ENCODE peak calls at places on chromosomes 13 and 19, in five cellular contexts. One of them, this sample, is unnamed.

GRCh38 chr13:106232680-106233079 is 302.8 kb downstream of the EFNB2 start:
- DNase-seq in neural progenitor cell: no peak
- DNase-seq in neural crest cell: no peak
- DNase-seq in ovary: no peak
- DNase-seq in PC-9: no peak
- DNase-seq in this sample: peak; percentile 58

GRCh38 chr13:63910406-63910957 is 2494.8 kb upstream of the PCDH20 start:
- DNase-seq in ovary: no peak
- DNase-seq in neural progenitor cell: peak; percentile 66
- DNase-seq in neural crest cell: no peak
- DNase-seq in PC-9: no peak
- DNase-seq in this sample: peak; percentile 55

GRCh38 chr13:95154441-95154886 is 146.8 kb downstream of the ABCC4 start:
- DNase-seq in PC-9: no peak
- DNase-seq in ovary: no peak
- DNase-seq in neural crest cell: no peak
- DNase-seq in neural progenitor cell: no peak
- DNase-seq in this sample: peak; percentile 66

GRCh38 chr19:13841339-13842293 is 35.3 kb upstream of the NANOS3 start:
- DNase-seq in PC-9: peak; percentile 63
- DNase-seq in neural progenitor cell: no peak
- DNase-seq in ovary: no peak
- DNase-seq in neural crest cell: no peak
- DNase-seq in this sample: no peak

GRCh38 chr19:42433503-42434260 is 6.5 kb upstream of the LIPE start:
- DNase-seq in PC-9: peak; percentile 55
- DNase-seq in ovary: peak; percentile 65
- DNase-seq in neural crest cell: peak; percentile 82
- DNase-seq in neural progenitor cell: peak; percentile 88
- DNase-seq in this sample: no peak

GRCh38 chr19:29928831-29929230 is 13.2 kb upstream of the URI1 start:
- DNase-seq in neural progenitor cell: no peak
- DNase-seq in PC-9: no peak
- DNase-seq in ovary: no peak
- DNase-seq in neural crest cell: no peak
- DNase-seq in this sample: no peak

GRCh38 chr19:35511337-35511736 is 2.1 kb downstream of the DMKN start:
- DNase-seq in neural crest cell: no peak
- DNase-seq in PC-9: no peak
- DNase-seq in neural progenitor cell: no peak
- DNase-seq in ovary: no peak
- DNase-seq in this sample: no peak

GRCh38 chr19:49790866-49791265 is 22.2 kb downstream of the FUZ start:
- DNase-seq in PC-9: no peak
- DNase-seq in neural crest cell: no peak
- DNase-seq in neural progenitor cell: no peak
- DNase-seq in ovary: peak; percentile 92
- DNase-seq in this sample: no peak

GRCh38 chr19:31338069-31338767 is 11.0 kb downstream of the TSHZ3 start:
- DNase-seq in ovary: peak; percentile 83
- DNase-seq in neural progenitor cell: peak; percentile 88
- DNase-seq in PC-9: no peak
- DNase-seq in neural crest cell: peak; percentile 48
- DNase-seq in this sample: no peak

GRCh38 chr19:35037716-35038622 is 3.6 kb upstream of the HPN start:
- DNase-seq in neural progenitor cell: no peak
- DNase-seq in ovary: no peak
- DNase-seq in PC-9: no peak
- DNase-seq in neural crest cell: no peak
- DNase-seq in this sample: no peak

GRCh38 chr19:43782311-43782660 is 1.5 kb upstream of the KCNN4 start:
- DNase-seq in ovary: no peak
- DNase-seq in neural crest cell: no peak
- DNase-seq in neural progenitor cell: no peak
- DNase-seq in PC-9: no peak
- DNase-seq in this sample: no peak

GRCh38 chr13:50693755-50694154 is 149.7 kb downstream of the DLEU7 start:
- DNase-seq in neural crest cell: no peak
- DNase-seq in ovary: no peak
- DNase-seq in neural progenitor cell: peak; percentile 37
- DNase-seq in PC-9: no peak
- DNase-seq in this sample: no peak

GRCh38 chr13:98267080-98267912 is 90.2 kb upstream of the RNF113B start:
- DNase-seq in ovary: no peak
- DNase-seq in neural progenitor cell: no peak
- DNase-seq in PC-9: no peak
- DNase-seq in neural crest cell: no peak
- DNase-seq in this sample: no peak

GRCh38 chr19:4208385-4209094 is 20.8 kb upstream of the EBI3 start:
- DNase-seq in neural progenitor cell: peak; percentile 54
- DNase-seq in ovary: no peak
- DNase-seq in PC-9: peak; percentile 74
- DNase-seq in neural crest cell: no peak
- DNase-seq in this sample: no peak

GRCh38 chr13:90485441-90485840 is 862.0 kb upstream of the MIR17HG start:
- DNase-seq in neural crest cell: no peak
- DNase-seq in ovary: no peak
- DNase-seq in neural progenitor cell: no peak
- DNase-seq in PC-9: no peak
- DNase-seq in this sample: no peak

GRCh38 chr19:46881092-46881491 is 20.3 kb downstream of the ARHGAP35 start:
- DNase-seq in PC-9: no peak
- DNase-seq in neural crest cell: no peak
- DNase-seq in neural progenitor cell: no peak
- DNase-seq in ovary: no peak
- DNase-seq in this sample: no peak

GRCh38 chr19:10194500-10195198 is at the start of gene DNMT1:
- DNase-seq in neural crest cell: peak; percentile 99
- DNase-seq in neural progenitor cell: peak; percentile 96
- DNase-seq in PC-9: peak; percentile 88
- DNase-seq in ovary: peak; percentile 97
- DNase-seq in this sample: peak; percentile 90

GRCh38 chr13:44575035-44575434 is 1.1 kb downstream of the TSC22D1 start:
- DNase-seq in neural crest cell: no peak
- DNase-seq in ovary: no peak
- DNase-seq in neural progenitor cell: no peak
- DNase-seq in PC-9: no peak
- DNase-seq in this sample: no peak

GRCh38 chr19:12639901-12640613 is 26.5 kb downstream of the MAN2B1 start:
- DNase-seq in PC-9: peak; percentile 58
- DNase-seq in ovary: peak; percentile 83
- DNase-seq in neural crest cell: peak; percentile 83
- DNase-seq in neural progenitor cell: peak; percentile 85
- DNase-seq in this sample: no peak

GRCh38 chr19:50046649-50047503 is 21.1 kb downstream of the ZNF473 start:
- DNase-seq in neural crest cell: peak; percentile 38
- DNase-seq in PC-9: no peak
- DNase-seq in neural progenitor cell: no peak
- DNase-seq in ovary: peak; percentile 55
- DNase-seq in this sample: no peak

GRCh38 chr13:30158774-30159445 is 148.4 kb downstream of the KATNAL1 start:
- DNase-seq in neural progenitor cell: no peak
- DNase-seq in neural crest cell: no peak
- DNase-seq in PC-9: no peak
- DNase-seq in ovary: peak; percentile 61
- DNase-seq in this sample: no peak

GRCh38 chr13:48975926-48976676 is 389 bp downstream of the FNDC3A start:
- DNase-seq in neural crest cell: peak; percentile 68
- DNase-seq in PC-9: peak; percentile 67
- DNase-seq in ovary: peak; percentile 86
- DNase-seq in neural progenitor cell: peak; percentile 90
- DNase-seq in this sample: no peak
- TF ChIP-seq CTCF in neural crest cell: no peak
- TF ChIP-seq CTCF in PC-9: no peak
- TF ChIP-seq CTCF in ovary: no peak
- TF ChIP-seq CTCF in neural progenitor cell: peak; percentile 31
- TF ChIP-seq CTCF in this sample: no peak

GRCh38 chr19:5545984-5546383 is 21.8 kb downstream of the TINCR start:
- DNase-seq in PC-9: no peak
- DNase-seq in neural progenitor cell: no peak
- DNase-seq in ovary: no peak
- DNase-seq in neural crest cell: no peak
- DNase-seq in this sample: no peak

GRCh38 chr19:5547881-5548280 is 19.9 kb downstream of the TINCR start:
- DNase-seq in PC-9: peak; percentile 48
- DNase-seq in neural progenitor cell: peak; percentile 53
- DNase-seq in ovary: no peak
- DNase-seq in neural crest cell: no peak
- DNase-seq in this sample: no peak

GRCh38 chr19:5542665-5543064 is 25.1 kb downstream of the TINCR start:
- DNase-seq in neural progenitor cell: peak; percentile 40
- DNase-seq in neural crest cell: no peak
- DNase-seq in ovary: no peak
- DNase-seq in PC-9: no peak
- DNase-seq in this sample: no peak

GRCh38 chr19:5541456-5541855 is 26.3 kb downstream of the TINCR start:
- DNase-seq in neural crest cell: no peak
- DNase-seq in ovary: no peak
- DNase-seq in PC-9: no peak
- DNase-seq in neural progenitor cell: no peak
- DNase-seq in this sample: no peak

GRCh38 chr19:5545051-5545450 is 22.7 kb downstream of the TINCR start:
- DNase-seq in PC-9: no peak
- DNase-seq in ovary: no peak
- DNase-seq in neural crest cell: no peak
- DNase-seq in neural progenitor cell: no peak
- DNase-seq in this sample: no peak
- TF ChIP-seq CTCF in PC-9: no peak
- TF ChIP-seq CTCF in ovary: no peak
- TF ChIP-seq CTCF in neural crest cell: no peak
- TF ChIP-seq CTCF in neural progenitor cell: no peak
- TF ChIP-seq CTCF in this sample: no peak

GRCh38 chr13:101144808-101145419 is 271.4 kb downstream of the NALCN start:
- DNase-seq in ovary: no peak
- DNase-seq in PC-9: peak; percentile 57
- DNase-seq in neural crest cell: no peak
- DNase-seq in neural progenitor cell: peak; percentile 72
- DNase-seq in this sample: peak; percentile 14
- TF ChIP-seq CTCF in ovary: peak; percentile 23
- TF ChIP-seq CTCF in PC-9: peak; percentile 87
- TF ChIP-seq CTCF in neural crest cell: peak; percentile 88
- TF ChIP-seq CTCF in neural progenitor cell: peak; percentile 87
- TF ChIP-seq CTCF in this sample: peak; percentile 43

GRCh38 chr13:48647625-48648024 is 6.1 kb upstream of the CYSLTR2 start:
- DNase-seq in ovary: no peak
- DNase-seq in neural progenitor cell: no peak
- DNase-seq in neural crest cell: no peak
- DNase-seq in PC-9: no peak
- DNase-seq in this sample: no peak
- TF ChIP-seq CTCF in ovary: no peak
- TF ChIP-seq CTCF in neural progenitor cell: peak; percentile 14
- TF ChIP-seq CTCF in neural crest cell: no peak
- TF ChIP-seq CTCF in PC-9: no peak
- TF ChIP-seq CTCF in this sample: no peak

GRCh38 chr13:76825415-76825814 is 60.8 kb downstream of the KCTD12 start:
- DNase-seq in neural crest cell: no peak
- DNase-seq in PC-9: no peak
- DNase-seq in ovary: no peak
- DNase-seq in neural progenitor cell: no peak
- DNase-seq in this sample: no peak

GRCh38 chr13:76823969-76824368 is 62.2 kb downstream of the KCTD12 start:
- DNase-seq in ovary: no peak
- DNase-seq in neural progenitor cell: peak; percentile 25
- DNase-seq in neural crest cell: no peak
- DNase-seq in PC-9: no peak
- DNase-seq in this sample: no peak

GRCh38 chr13:76826527-76826926 is 59.7 kb downstream of the KCTD12 start:
- DNase-seq in PC-9: no peak
- DNase-seq in neural progenitor cell: no peak
- DNase-seq in ovary: no peak
- DNase-seq in neural crest cell: no peak
- DNase-seq in this sample: no peak

GRCh38 chr13:76820759-76821158 is 65.4 kb downstream of the KCTD12 start:
- DNase-seq in neural crest cell: no peak
- DNase-seq in ovary: peak; percentile 44
- DNase-seq in PC-9: no peak
- DNase-seq in neural progenitor cell: no peak
- DNase-seq in this sample: no peak

GRCh38 chr13:76822691-76823267 is 63.4 kb downstream of the KCTD12 start:
- DNase-seq in neural crest cell: no peak
- DNase-seq in neural progenitor cell: no peak
- DNase-seq in ovary: no peak
- DNase-seq in PC-9: no peak
- DNase-seq in this sample: no peak
- TF ChIP-seq CTCF in neural crest cell: no peak
- TF ChIP-seq CTCF in neural progenitor cell: no peak
- TF ChIP-seq CTCF in ovary: no peak
- TF ChIP-seq CTCF in PC-9: peak; percentile 36
- TF ChIP-seq CTCF in this sample: no peak